ENCODE peak calls at places on chromosomes 11 and 22, in nine cellular contexts. E is stimulated activated CD4-positive, alpha-beta T cell treated with anti-CD3 and anti-CD28 coated beads, Interleukin-2, amount 100 ng/mL, for 24 hours; Z is stimulated activated CD8-positive, alpha-beta memory T cell treated with anti-CD3 and anti-CD28 coated beads, Interleukin-7, amount 100 ng/mL, for 24 hours; V is cerebellar cortex; F is SHP77; Q is H9; B is M059J; L is HEK293T; P is activated CD8-positive, alpha-beta memory T cell treated with anti-CD3 and anti-CD28 coated beads, Interleukin-2, amount 50 U/mL, for 4 hours. K is an unnamed sample.

GRCh38 chr11:61353109-61354067 is 8.3 kb downstream of the CYB561A3 start:
- DNase-seq in E (no peak), Z (no peak), V (no peak), F (no peak), Q (no peak), B (no peak), L (no peak), P (no peak), K (no peak)

GRCh38 chr11:34075178-34075820 is 23.8 kb downstream of the CAPRIN1 start:
- DNase-seq in E (no peak), Z (no peak), V (no peak), F (no peak), Q (no peak), B (peak; percentile 92), L (no peak), P (no peak), K (no peak)

GRCh38 chr22:48800036-48800885 is 1027.4 kb downstream of the BRD1 start:
- DNase-seq in E (no peak), Z (no peak), V (no peak), F (no peak), Q (no peak), B (no peak), L (no peak), P (no peak), K (no peak)

GRCh38 chr11:68584097-68584496 is 100.2 kb upstream of the GAL start:
- DNase-seq in E (peak; percentile 71), Z (peak; percentile 19), V (peak; percentile 16), F (peak; percentile 20), Q (peak; percentile 82), B (peak; percentile 5), L (peak; percentile 69), P (peak; percentile 58), K (no peak)

GRCh38 chr22:39490966-39491680 is 11.0 kb upstream of the MIEF1 start:
- DNase-seq in E (no peak), Z (no peak), V (no peak), F (no peak), Q (no peak), B (no peak), L (no peak), P (no peak), K (no peak)

GRCh38 chr11:58786693-58787092 is 55.0 kb upstream of the GLYAT start:
- DNase-seq in E (no peak), Z (no peak), V (no peak), F (no peak), Q (no peak), B (peak; percentile 12), L (no peak), P (no peak), K (no peak)

GRCh38 chr11:125063429-125064043 is 431 bp downstream of the SLC37A2 start:
- DNase-seq in E (no peak), Z (no peak), V (no peak), F (no peak), Q (peak; percentile 56), B (no peak), L (peak; percentile 9), P (no peak), K (no peak)

GRCh38 chr11:64553554-64554201 is 37.3 kb upstream of the SLC22A12 start:
- DNase-seq in E (peak; percentile 70), Z (peak; percentile 36), V (peak; percentile 95), F (no peak), Q (peak; percentile 74), B (peak; percentile 12), L (peak; percentile 76), P (peak; percentile 60), K (no peak)

GRCh38 chr11:611001-611996 is 4.5 kb downstream of the IRF7 start:
- DNase-seq in E (no peak), Z (no peak), V (no peak), F (no peak), Q (no peak), B (no peak), L (no peak), P (no peak), K (no peak)

GRCh38 chr11:122690801-122691649 is 35.5 kb downstream of the UBASH3B start:
- DNase-seq in E (no peak), Z (no peak), V (peak; percentile 61), F (no peak), Q (no peak), B (no peak), L (no peak), P (no peak), K (no peak)

GRCh38 chr11:35235944-35236666 is 97.1 kb downstream of the CD44 start:
- DNase-seq in E (peak; percentile 46), Z (peak; percentile 26), V (no peak), F (no peak), Q (no peak), B (peak; percentile 99), L (no peak), P (peak; percentile 66), K (no peak)

GRCh38 chr11:125078016-125078415 is 14.9 kb downstream of the SLC37A2 start:
- DNase-seq in E (no peak), Z (no peak), V (no peak), F (no peak), Q (no peak), B (no peak), L (no peak), P (no peak), K (no peak)

GRCh38 chr11:9895016-9895415 is 231.1 kb downstream of the SWAP70 start:
- DNase-seq in E (no peak), Z (no peak), V (no peak), F (no peak), Q (no peak), B (peak; percentile 86), L (no peak), P (no peak), K (no peak)